ENCODE peak calls at places on chromosomes 16 and 17, in ten cellular contexts. N is AG04450; T is lower lobe of right lung; C is uterus; V is neural progenitor cell; Z is cardiac muscle cell; A is thoracic aorta; D is CD8-positive, alpha-beta T cell; B is heart left ventricle; H is brain microvascular endothelial cell. E is an unnamed sample.

GRCh38 chr17:53093386-53093785 is 729.3 kb upstream of the KIF2B start:
- DNase-seq in N (no peak), T (no peak), C (no peak), V (no peak), Z (no peak), A (no peak), D (no peak), B (no peak), H (no peak), E (no peak)

GRCh38 chr17:17173921-17174320 is 32.2 kb downstream of the PLD6 start:
- DNase-seq in N (no peak), T (no peak), C (no peak), V (no peak), Z (no peak), A (no peak), D (no peak), B (no peak), H (no peak), E (no peak)

GRCh38 chr16:51773051-51773450 is 622.0 kb upstream of the SALL1 start:
- DNase-seq in N (no peak), T (no peak), C (no peak), V (no peak), Z (no peak), A (no peak), D (no peak), B (no peak), H (no peak), E (no peak)

GRCh38 chr16:49471038-49471727 is 97.6 kb downstream of the C16orf78 start:
- DNase-seq in N (no peak), T (no peak), C (peak), V (no peak), Z (no peak), A (no peak), D (no peak), B (no peak), H (no peak), E (no peak)

GRCh38 chr16:27238016-27238587 is 30.5 kb downstream of the NSMCE1 start:
- DNase-seq in N (no peak), T (peak), C (peak), V (no peak), Z (no peak), A (no peak), D (peak), B (no peak), H (no peak), E (no peak)

GRCh38 chr16:87581867-87582220 is 20.5 kb upstream of the JPH3 start:
- DNase-seq in N (peak), T (no peak), C (peak), V (no peak), Z (no peak), A (peak), D (no peak), B (peak), H (peak), E (no peak)

GRCh38 chr17:7084058-7084457 is 4.0 kb upstream of the CLEC10A start:
- DNase-seq in N (no peak), T (no peak), C (no peak), V (no peak), Z (no peak), A (no peak), D (no peak), B (no peak), H (no peak), E (no peak)

GRCh38 chr16:11224096-11224893 is 31.7 kb downstream of the SOCS1 start:
- DNase-seq in N (no peak), T (peak), C (peak), V (peak), Z (peak), A (peak), D (peak), B (peak), H (no peak), E (peak)

GRCh38 chr16:50699345-50700159 is 6.1 kb downstream of the NOD2 start:
- DNase-seq in N (no peak), T (no peak), C (no peak), V (no peak), Z (no peak), A (no peak), D (no peak), B (no peak), H (no peak), E (no peak)

GRCh38 chr16:27383511-27384243 is 18.3 kb upstream of the IL21R start:
- DNase-seq in N (no peak), T (peak), C (no peak), V (no peak), Z (no peak), A (no peak), D (no peak), B (peak), H (no peak), E (no peak)

GRCh38 chr16:70156207-70156978 is 17.2 kb upstream of the CLEC18C start:
- DNase-seq in N (no peak), T (no peak), C (no peak), V (no peak), Z (no peak), A (no peak), D (no peak), B (no peak), H (no peak), E (peak)

GRCh38 chr17:7854851-7855642 is at the start of gene TMEM88:
- DNase-seq in N (no peak), T (peak), C (peak), V (peak), Z (peak), A (no peak), D (peak), B (no peak), H (no peak), E (no peak)

GRCh38 chr17:9199474-9200196 is 178.3 kb downstream of the NTN1 start:
- DNase-seq in N (no peak), T (no peak), C (no peak), V (peak), Z (no peak), A (no peak), D (no peak), B (peak), H (no peak), E (no peak)

GRCh38 chr16:7013990-7014389 is 318.7 kb upstream of the RBFOX1 start:
- DNase-seq in N (no peak), T (no peak), C (no peak), V (peak), Z (peak), A (no peak), D (no peak), B (no peak), H (no peak), E (no peak)

GRCh38 chr17:62680541-62681052 is 53.1 kb downstream of the MRC2 start:
- DNase-seq in N (no peak), T (peak), C (peak), V (no peak), Z (no peak), A (no peak), D (no peak), B (no peak), H (no peak), E (peak)

GRCh38 chr17:79777844-79778503 is at the start of gene CBX2:
- DNase-seq in N (no peak), T (peak), C (peak), V (peak), Z (peak), A (no peak), D (peak), B (peak), H (peak), E (peak)

GRCh38 chr17:2025622-2026309 is 632 bp upstream of the RTN4RL1 start:
- DNase-seq in N (no peak), T (peak), C (peak), V (peak), Z (peak), A (no peak), D (peak), B (peak), H (peak), E (peak)

GRCh38 chr17:77670125-77670524 is 288.4 kb upstream of the TNRC6C start:
- DNase-seq in N (no peak), T (no peak), C (no peak), V (no peak), Z (no peak), A (no peak), D (no peak), B (no peak), H (no peak), E (no peak)

GRCh38 chr16:12272264-12272663 is 295.7 kb downstream of the SNX29 start:
- DNase-seq in N (no peak), T (no peak), C (no peak), V (no peak), Z (no peak), A (no peak), D (no peak), B (no peak), H (no peak), E (no peak)

GRCh38 chr16:30644334-30644830 is 6.4 kb upstream of the PRR14 start:
- DNase-seq in N (no peak), T (no peak), C (no peak), V (no peak), Z (no peak), A (no peak), D (no peak), B (no peak), H (no peak), E (no peak)

GRCh38 chr16:20755238-20755637 is 8.6 kb upstream of the ACSM3 start:
- DNase-seq in N (no peak), T (no peak), C (no peak), V (no peak), Z (no peak), A (no peak), D (no peak), B (no peak), H (no peak), E (no peak)

GRCh38 chr17:82873521-82873920 is 33.7 kb upstream of the ZNF750 start:
- DNase-seq in N (no peak), T (peak), C (no peak), V (no peak), Z (no peak), A (no peak), D (no peak), B (no peak), H (no peak), E (no peak)

GRCh38 chr17:76153202-76153601 is 12.2 kb upstream of the FOXJ1 start:
- DNase-seq in N (no peak), T (no peak), C (no peak), V (no peak), Z (no peak), A (no peak), D (no peak), B (no peak), H (no peak), E (no peak)
- TF ChIP-seq CTCF in N (no peak), T (no peak), C (no peak), V (no peak), Z (no peak), A (no peak), D (no peak), B (no peak), H (no peak), E (no peak)

GRCh38 chr16:81832801-81833547 is 53.9 kb downstream of the PLCG2 start:
- DNase-seq in N (no peak), T (no peak), C (no peak), V (no peak), Z (peak), A (no peak), D (no peak), B (no peak), H (no peak), E (no peak)
- H3K4me3 ChIP-seq in N (no peak), T (no peak), C (no peak), V (no peak), Z (no peak), A (no peak), D (no peak), B (no peak), H (no peak), E (no peak)

GRCh38 chr17:81371910-81372760 is 23.1 kb upstream of the BAHCC1 start:
- DNase-seq in N (no peak), T (peak), C (no peak), V (peak), Z (peak), A (no peak), D (no peak), B (peak), H (no peak), E (peak)
- H3K27ac ChIP-seq in N (no peak), T (peak), C (peak), V (no peak), Z (no peak), A (no peak), D (no peak), B (peak), H (no peak), E (peak)

GRCh38 chr17:44581868-44582267 is 24.6 kb downstream of the FZD2 start:
- DNase-seq in N (no peak), T (no peak), C (no peak), V (peak), Z (no peak), A (no peak), D (no peak), B (no peak), H (no peak), E (no peak)
- TF ChIP-seq CTCF in N (peak), T (no peak), C (no peak), V (peak), Z (peak), A (no peak), D (no peak), B (no peak), H (peak), E (no peak)

GRCh38 chr16:67396775-67397450 is 3.6 kb upstream of the TPPP3 start:
- DNase-seq in N (no peak), T (no peak), C (no peak), V (no peak), Z (peak), A (no peak), D (no peak), B (no peak), H (no peak), E (no peak)
- H3K4me3 ChIP-seq in N (no peak), T (no peak), C (no peak), V (peak), Z (no peak), A (no peak), D (no peak), B (no peak), H (no peak), E (no peak)